ENCODE peak calls at places on chromosomes 4 and X, in six cellular contexts. One of them, this sample, is unnamed.
A peak's percentile ranks its signal among the peaks of the same experiment; 100 is the strongest.

GRCh38 chr4:152528060-152528459 is 7.8 kb downstream of the FBXW7 start:
- DNase-seq in astrocyte of the spinal cord: no peak
- DNase-seq in left lobe of liver: no peak
- DNase-seq in GM10248: no peak
- DNase-seq in cardiac fibroblast: no peak
- DNase-seq in esophagus muscularis mucosa: no peak
- DNase-seq in this sample: no peak

GRCh38 chrX:12065251-12065650 is 73.0 kb upstream of the FRMPD4 start:
- DNase-seq in astrocyte of the spinal cord: peak; percentile 19
- DNase-seq in GM10248: no peak
- DNase-seq in cardiac fibroblast: peak; percentile 41
- DNase-seq in esophagus muscularis mucosa: no peak
- DNase-seq in left lobe of liver: no peak
- DNase-seq in this sample: no peak

GRCh38 chr4:152036626-152037025 is 275.8 kb upstream of the GATB start:
- DNase-seq in astrocyte of the spinal cord: no peak
- DNase-seq in esophagus muscularis mucosa: peak; percentile 34
- DNase-seq in GM10248: no peak
- DNase-seq in left lobe of liver: no peak
- DNase-seq in cardiac fibroblast: no peak
- DNase-seq in this sample: no peak

GRCh38 chr4:38957239-38957815 is 74.9 kb downstream of the TMEM156 start:
- DNase-seq in left lobe of liver: no peak
- DNase-seq in esophagus muscularis mucosa: no peak
- DNase-seq in cardiac fibroblast: peak; percentile 38
- DNase-seq in astrocyte of the spinal cord: no peak
- DNase-seq in GM10248: no peak
- DNase-seq in this sample: no peak

GRCh38 chr4:72677886-72678285 is 108.9 kb upstream of the ADAMTS3 start:
- DNase-seq in astrocyte of the spinal cord: no peak
- DNase-seq in esophagus muscularis mucosa: no peak
- DNase-seq in cardiac fibroblast: no peak
- DNase-seq in GM10248: no peak
- DNase-seq in left lobe of liver: no peak
- DNase-seq in this sample: no peak

GRCh38 chrX:107117993-107118321 is 665 bp downstream of the RBM41 start:
- DNase-seq in esophagus muscularis mucosa: no peak
- DNase-seq in astrocyte of the spinal cord: no peak
- DNase-seq in cardiac fibroblast: no peak
- DNase-seq in GM10248: peak; percentile 5
- DNase-seq in left lobe of liver: no peak
- DNase-seq in this sample: no peak

GRCh38 chr4:71860643-71861042 is 76.8 kb upstream of the GC start:
- DNase-seq in left lobe of liver: no peak
- DNase-seq in cardiac fibroblast: no peak
- DNase-seq in GM10248: no peak
- DNase-seq in astrocyte of the spinal cord: peak; percentile 13
- DNase-seq in esophagus muscularis mucosa: no peak
- DNase-seq in this sample: no peak

GRCh38 chr4:120842046-120842445 is 80.5 kb downstream of the PRDM5 start:
- DNase-seq in GM10248: no peak
- DNase-seq in left lobe of liver: no peak
- DNase-seq in astrocyte of the spinal cord: peak; percentile 69
- DNase-seq in cardiac fibroblast: peak; percentile 68
- DNase-seq in esophagus muscularis mucosa: no peak
- DNase-seq in this sample: no peak

GRCh38 chr4:76212301-76212700 is 1.3 kb downstream of the SCARB2 start:
- DNase-seq in left lobe of liver: no peak
- DNase-seq in GM10248: no peak
- DNase-seq in esophagus muscularis mucosa: peak; percentile 19
- DNase-seq in cardiac fibroblast: no peak
- DNase-seq in astrocyte of the spinal cord: no peak
- DNase-seq in this sample: no peak

GRCh38 chr4:178894126-178894525 is 1451.9 kb upstream of the AGA start:
- DNase-seq in esophagus muscularis mucosa: no peak
- DNase-seq in left lobe of liver: no peak
- DNase-seq in GM10248: no peak
- DNase-seq in cardiac fibroblast: no peak
- DNase-seq in astrocyte of the spinal cord: no peak
- DNase-seq in this sample: no peak

GRCh38 chrX:55336176-55336575 is 71.5 kb upstream of the PAGE3 start:
- DNase-seq in astrocyte of the spinal cord: no peak
- DNase-seq in cardiac fibroblast: no peak
- DNase-seq in GM10248: no peak
- DNase-seq in left lobe of liver: no peak
- DNase-seq in esophagus muscularis mucosa: no peak
- DNase-seq in this sample: no peak

GRCh38 chr4:154367659-154368058 is 123.9 kb downstream of the DCHS2 start:
- DNase-seq in astrocyte of the spinal cord: no peak
- DNase-seq in GM10248: no peak
- DNase-seq in left lobe of liver: no peak
- DNase-seq in cardiac fibroblast: no peak
- DNase-seq in esophagus muscularis mucosa: no peak
- DNase-seq in this sample: no peak

GRCh38 chrX:68807818-68808217 is 21.0 kb upstream of the EFNB1 start:
- DNase-seq in astrocyte of the spinal cord: peak; percentile 4
- DNase-seq in left lobe of liver: no peak
- DNase-seq in GM10248: no peak
- DNase-seq in esophagus muscularis mucosa: no peak
- DNase-seq in cardiac fibroblast: peak; percentile 32
- DNase-seq in this sample: no peak

GRCh38 chr4:40395908-40396806 is 61.0 kb downstream of the CHRNA9 start:
- DNase-seq in esophagus muscularis mucosa: no peak
- DNase-seq in left lobe of liver: peak; percentile 94
- DNase-seq in cardiac fibroblast: peak; percentile 75
- DNase-seq in GM10248: no peak
- DNase-seq in astrocyte of the spinal cord: peak; percentile 45
- DNase-seq in this sample: no peak

GRCh38 chr4:16227462-16227868 is 1.2 kb upstream of the TAPT1 start:
- DNase-seq in left lobe of liver: peak; percentile 67
- DNase-seq in esophagus muscularis mucosa: no peak
- DNase-seq in GM10248: no peak
- DNase-seq in astrocyte of the spinal cord: peak; percentile 33
- DNase-seq in cardiac fibroblast: peak; percentile 35
- DNase-seq in this sample: peak; percentile 39

GRCh38 chr4:91497892-91498291 is 805.9 kb upstream of the GRID2 start:
- DNase-seq in GM10248: no peak
- DNase-seq in left lobe of liver: no peak
- DNase-seq in esophagus muscularis mucosa: no peak
- DNase-seq in astrocyte of the spinal cord: no peak
- DNase-seq in cardiac fibroblast: no peak
- DNase-seq in this sample: no peak

GRCh38 chr4:25787891-25788331 is 74.9 kb downstream of the SEL1L3 start:
- DNase-seq in esophagus muscularis mucosa: no peak
- DNase-seq in astrocyte of the spinal cord: no peak
- DNase-seq in left lobe of liver: peak; percentile 76
- DNase-seq in cardiac fibroblast: peak; percentile 26
- DNase-seq in GM10248: no peak
- DNase-seq in this sample: no peak

GRCh38 chrX:39900788-39901170 is 197.0 kb downstream of the BCOR start:
- DNase-seq in left lobe of liver: no peak
- DNase-seq in astrocyte of the spinal cord: no peak
- DNase-seq in cardiac fibroblast: no peak
- DNase-seq in esophagus muscularis mucosa: no peak
- DNase-seq in GM10248: no peak
- DNase-seq in this sample: no peak

GRCh38 chr4:106370214-106370613 is 1.6 kb upstream of the GIMD1 start:
- DNase-seq in left lobe of liver: no peak
- DNase-seq in esophagus muscularis mucosa: no peak
- DNase-seq in cardiac fibroblast: no peak
- DNase-seq in GM10248: no peak
- DNase-seq in astrocyte of the spinal cord: no peak
- DNase-seq in this sample: no peak

GRCh38 chrX:132737743-132738142 is 220.7 kb downstream of the HS6ST2 start:
- DNase-seq in left lobe of liver: no peak
- DNase-seq in astrocyte of the spinal cord: no peak
- DNase-seq in GM10248: no peak
- DNase-seq in esophagus muscularis mucosa: no peak
- DNase-seq in cardiac fibroblast: no peak
- DNase-seq in this sample: peak; percentile 47

GRCh38 chr4:185396724-185397402 is at the start of gene ANKRD37:
- DNase-seq in GM10248: no peak
- DNase-seq in cardiac fibroblast: peak; percentile 44
- DNase-seq in esophagus muscularis mucosa: no peak
- DNase-seq in astrocyte of the spinal cord: peak; percentile 69
- DNase-seq in left lobe of liver: peak; percentile 78
- DNase-seq in this sample: no peak

GRCh38 chrX:85111347-85111746 is 107.7 kb downstream of the APOOL start:
- DNase-seq in astrocyte of the spinal cord: peak; percentile 17
- DNase-seq in cardiac fibroblast: peak; percentile 19
- DNase-seq in esophagus muscularis mucosa: no peak
- DNase-seq in GM10248: peak; percentile 8
- DNase-seq in left lobe of liver: no peak
- DNase-seq in this sample: no peak

This sample was measured in immature natural killer cell.